ENCODE peak calls at places on chromosomes 5 and 9, in eight cellular contexts. T is body of pancreas, K is A549, Q is thyroid gland, W is prostate gland, Y is right lobe of liver, V is transverse colon, E is ovary. P is an unnamed sample.

GRCh38 chr9:77750981-77751340 is 102.8 kb upstream of the GNA14 start:
- DNase-seq in K (no peak), E (no peak), V (no peak), T (no peak), Y (no peak), Q (no peak), W (no peak), P (no peak)

GRCh38 chr9:85603920-85604319 is 137.8 kb downstream of the AGTPBP1 start:
- DNase-seq in T (no peak), E (no peak), Q (no peak), Y (no peak), W (no peak), K (no peak), V (no peak), P (no peak)

GRCh38 chr9:100589582-100589981 is 11.7 kb downstream of the CAVIN4 start:
- DNase-seq in W (no peak), K (no peak), E (no peak), T (no peak), V (no peak), Q (no peak), Y (no peak), P (no peak)

GRCh38 chr5:96146675-96147074 is 185.0 kb upstream of the ELL2 start:
- DNase-seq in Y (no peak), Q (no peak), V (no peak), T (no peak), K (no peak), E (no peak), W (no peak), P (no peak)

GRCh38 chr5:83972236-83972635 is 251.6 kb upstream of the HAPLN1 start:
- DNase-seq in T (no peak), Q (no peak), E (no peak), K (no peak), W (no peak), Y (no peak), V (no peak), P (no peak)

GRCh38 chr5:77957-78804 is 13.8 kb upstream of the PLEKHG4B start:
- DNase-seq in E (no peak), Q (peak; percentile 44), T (no peak), Y (no peak), K (peak; percentile 74), W (peak; percentile 24), V (no peak), P (no peak)

GRCh38 chr9:84669293-84670105 is at the start of gene NTRK2:
- DNase-seq in E (peak; percentile 63), Q (peak; percentile 69), Y (peak; percentile 28), T (peak; percentile 22), V (no peak), W (no peak), K (no peak), P (no peak)

GRCh38 chr9:125634040-125634717 is 72.8 kb downstream of the MAPKAP1 start:
- DNase-seq in K (no peak), E (no peak), Y (no peak), V (no peak), W (no peak), T (no peak), Q (no peak), P (no peak)

GRCh38 chr5:76657683-76658311 is 34.6 kb upstream of the F2RL2 start:
- DNase-seq in Q (no peak), W (no peak), V (no peak), K (no peak), Y (no peak), E (no peak), T (no peak), P (no peak)

GRCh38 chr9:133282454-133283238 is 7.6 kb upstream of the ABO start:
- DNase-seq in V (peak; percentile 57), K (no peak), E (no peak), Y (no peak), T (no peak), Q (no peak), W (no peak), P (peak; percentile 39)

GRCh38 chr5:115549154-115549553 is 4.6 kb upstream of the FEM1C start:
- DNase-seq in V (no peak), Q (no peak), E (no peak), T (no peak), W (no peak), Y (no peak), K (no peak), P (no peak)

GRCh38 chr5:136047858-136048257 is 19.1 kb downstream of the TGFBI start:
- DNase-seq in Y (no peak), T (no peak), W (no peak), E (no peak), K (no peak), V (peak; percentile 23), Q (no peak), P (no peak)

GRCh38 chr9:137427454-137428310 is 4.5 kb downstream of the NOXA1 start:
- DNase-seq in W (no peak), Y (peak; percentile 19), K (no peak), E (peak; percentile 38), V (no peak), T (no peak), Q (no peak), P (no peak)

GRCh38 chr5:40842351-40842750 is 1.2 kb downstream of the CARD6 start:
- DNase-seq in V (no peak), Q (no peak), W (no peak), E (no peak), Y (no peak), T (no peak), K (peak; percentile 31), P (no peak)

GRCh38 chr5:73719616-73720015 is 93.6 kb downstream of the ARHGEF28 start:
- DNase-seq in W (no peak), Q (no peak), E (no peak), Y (no peak), V (no peak), K (no peak), T (no peak), P (no peak)

GRCh38 chr9:6712041-6712440 is 45.7 kb upstream of the KDM4C start:
- DNase-seq in E (no peak), Y (no peak), V (no peak), K (no peak), Q (no peak), W (no peak), T (no peak), P (no peak)

GRCh38 chr9:109255394-109255793 is 65.5 kb downstream of the EPB41L4B start:
- DNase-seq in E (no peak), Q (no peak), V (no peak), K (no peak), W (no peak), Y (peak; percentile 38), T (no peak), P (no peak)

GRCh38 chr9:109253241-109253636 is 67.6 kb downstream of the EPB41L4B start:
- DNase-seq in Q (no peak), W (no peak), T (no peak), K (no peak), E (no peak), Y (no peak), V (no peak), P (no peak)

GRCh38 chr9:109252291-109252690 is 68.6 kb downstream of the EPB41L4B start:
- DNase-seq in V (no peak), W (no peak), K (no peak), Q (no peak), T (no peak), Y (no peak), E (no peak), P (no peak)

GRCh38 chr9:109253637-109254284 is 67.1 kb downstream of the EPB41L4B start:
- DNase-seq in E (peak; percentile 43), W (peak; percentile 42), K (peak; percentile 49), Q (peak; percentile 61), V (no peak), Y (peak; percentile 39), T (peak; percentile 62), P (no peak)

GRCh38 chr9:109254317-109254716 is 66.5 kb downstream of the EPB41L4B start:
- DNase-seq in T (no peak), E (no peak), Q (no peak), W (no peak), Y (no peak), V (no peak), K (no peak), P (no peak)
- H3K4me3 ChIP-seq in T (no peak overlapping the region), E (no peak overlapping the region), Q (no peak overlapping the region), W (no peak overlapping the region), Y (peak overlapping the region; percentile 24), V (no peak overlapping the region), K (no peak overlapping the region), P (no peak overlapping the region)

GRCh38 chr5:173917788-173918786 is 29.9 kb downstream of the CPEB4 start:
- DNase-seq in W (peak; percentile 72), T (peak; percentile 39), V (peak; percentile 73), E (peak; percentile 59), Y (peak; percentile 38), Q (peak; percentile 59), K (peak; percentile 83), P (peak; percentile 55)
- TF ChIP-seq POLR2A in W (peak; percentile 31), T (peak; percentile 51), V (peak; percentile 72), E (peak; percentile 22), Y (no peak), Q (peak; percentile 60), K (peak; percentile 55), P (no peak)

GRCh38 chr5:39273314-39273954 is 54.1 kb upstream of the FYB1 start:
- DNase-seq in W (no peak), Q (no peak), V (no peak), E (no peak), T (no peak), Y (no peak), K (no peak), P (no peak)
- H3K4me3 ChIP-seq in W (no peak overlapping the region), Q (no peak overlapping the region), V (no peak overlapping the region), E (no peak overlapping the region), T (no peak overlapping the region), Y (peak overlapping the region; percentile 9), K (no peak overlapping the region), P (no peak overlapping the region)

GRCh38 chr5:43066799-43067741 is 27.0 kb upstream of the ANXA2R start:
- DNase-seq in E (peak; percentile 91), W (peak; percentile 92), Q (peak; percentile 89), Y (peak; percentile 81), T (peak; percentile 84), V (peak; percentile 91), K (peak; percentile 59), P (peak; percentile 91)
- TF ChIP-seq POLR2A in E (peak; percentile 91), W (peak; percentile 60), Q (peak; percentile 83), Y (peak; percentile 58), T (peak; percentile 72), V (peak; percentile 50), K (no peak), P (no peak)